ENCODE peak calls at places on chromosomes 6 and 20, in six cellular contexts. A is activated gamma-delta T cell treated with Interleukin-2 at 50 U/mL for 16 hours; S is RPMI7951; I is stimulated activated CD8-positive, alpha-beta memory T cell treated with anti-CD3 and anti-CD28 coated beads, Interleukin-7, amount 100 ng/mL, for 48 hours; X is T-helper 9 cell; U is HCT116. N is an unnamed sample.

GRCh38 chr6:150255840-150256239 is 113.0 kb upstream of the IYD start:
- DNase-seq in I (no peak), S (no peak), A (no peak), X (no peak), U (no peak), N (no peak)

GRCh38 chr20:50221501-50222323 is 31.1 kb downstream of the CEBPB start:
- DNase-seq in S (peak), U (no peak), I (no peak), X (no peak), A (no peak), N (no peak)

GRCh38 chr6:159979136-159979874 is 10.4 kb downstream of the IGF2R start:
- DNase-seq in S (peak), I (no peak), U (no peak), X (peak), A (peak), N (no peak)

GRCh38 chr6:148757944-148758343 is 11.1 kb downstream of the UST start:
- DNase-seq in I (no peak), U (no peak), S (no peak), A (no peak), X (no peak), N (no peak)

GRCh38 chr6:107864235-107864970 is 40.3 kb upstream of the SCML4 start:
- DNase-seq in X (no peak), I (no peak), A (no peak), U (no peak), S (no peak), N (no peak)

GRCh38 chr6:6834356-6835342 is 246.1 kb downstream of the LY86 start:
- DNase-seq in X (no peak), U (no peak), I (no peak), S (no peak), A (no peak), N (no peak)

GRCh38 chr6:151478670-151479069 is 15.1 kb upstream of the CCDC170 start:
- DNase-seq in U (no peak), X (no peak), S (no peak), A (no peak), I (no peak), N (no peak)

GRCh38 chr20:17611540-17612286 is 41.8 kb downstream of the DSTN start:
- DNase-seq in A (no peak), S (no peak), X (no peak), U (peak), I (no peak), N (no peak)

GRCh38 chr20:49187330-49188100 is 619 bp downstream of the STAU1 start:
- DNase-seq in S (peak), I (peak), X (no peak), A (peak), U (no peak), N (no peak)

GRCh38 chr20:63739129-63740069 is at the start of gene SLC2A4RG:
- DNase-seq in S (peak), U (no peak), A (peak), X (peak), I (peak), N (peak)

GRCh38 chr6:89985744-89986493 is 91.7 kb downstream of the GJA10 start:
- DNase-seq in U (no peak), X (no peak), I (no peak), A (no peak), S (peak), N (no peak)

GRCh38 chr6:24855389-24856245 is 56.9 kb upstream of the ARMH2 start:
- DNase-seq in U (peak), I (no peak), X (peak), S (peak), A (peak), N (peak)

N was measured in T-helper 17 cell.